ENCODE peak calls at places on chromosomes 3 and 15, in eight cellular contexts. X is HCT116, R is K562, Q is suprapubic skin, D is Panc1, K is sigmoid colon, B is breast epithelium, J is GM23338. U is an unnamed sample. For H3K27me3, the result is how much of the 10 kb centered on the place peaks cover.

GRCh38 chr3:173733029-173733652 is 335.6 kb downstream of the NLGN1 start:
- DNase-seq in R (peak), K (no peak), Q (no peak), B (no peak), D (no peak), J (peak), X (peak), U (no peak)

GRCh38 chr15:99925661-99926461 is 192.6 kb upstream of the LYSMD4 start:
- DNase-seq in D (no peak), X (peak), R (peak), B (peak), K (peak), Q (no peak), J (peak), U (peak)

GRCh38 chr3:50564321-50564720 is 3.2 kb downstream of the C3orf18 start:
- DNase-seq in D (no peak), Q (no peak), K (no peak), R (no peak), X (no peak), B (no peak), J (no peak), U (no peak)

GRCh38 chr3:138944136-138944658 is 2.7 kb downstream of the FOXL2 start:
- DNase-seq in R (peak), X (no peak), Q (peak), D (no peak), K (no peak), B (no peak), J (peak), U (no peak)

GRCh38 chr15:100349696-100350433 is 8.1 kb upstream of the ADAMTS17 start:
- DNase-seq in D (peak), B (peak), R (peak), J (peak), Q (peak), K (peak), X (peak), U (peak)

GRCh38 chr15:64426845-64427465 is 33.4 kb upstream of the ZNF609 start:
- DNase-seq in X (peak), R (no peak), D (peak), K (no peak), J (peak), Q (no peak), B (no peak), U (no peak)

GRCh38 chr15:45892182-45892581 is 257.4 kb downstream of the SQOR start:
- DNase-seq in K (no peak), D (no peak), J (no peak), B (no peak), R (no peak), Q (no peak), X (no peak), U (no peak)

GRCh38 chr3:14989943-14990753 is 42.8 kb downstream of the NR2C2 start:
- DNase-seq in K (no peak), J (peak), Q (no peak), X (no peak), D (no peak), B (no peak), R (no peak), U (no peak)

GRCh38 chr3:172467170-172467824 is 19.0 kb upstream of the GHSR start:
- DNase-seq in J (no peak), D (no peak), K (no peak), Q (no peak), B (no peak), X (peak), R (peak), U (no peak)

GRCh38 chr15:49423906-49424520 is 971 bp downstream of the FGF7 start:
- DNase-seq in D (no peak), K (no peak), B (no peak), J (no peak), X (no peak), R (no peak), Q (no peak), U (no peak)

GRCh38 chr3:129485681-129486056 is 42.8 kb upstream of the RHO start:
- DNase-seq in K (peak), R (no peak), X (no peak), J (no peak), Q (peak), B (peak), D (no peak), U (peak)

GRCh38 chr3:190038050-190038631 is 82.6 kb downstream of the P3H2 start:
- DNase-seq in B (peak), D (no peak), R (no peak), X (peak), Q (no peak), K (peak), J (no peak), U (peak)

GRCh38 chr15:68559342-68560310 is 19.2 kb upstream of the CORO2B start:
- DNase-seq in B (peak), X (peak), K (peak), D (peak), R (peak), Q (peak), J (peak), U (peak)

GRCh38 chr3:39267631-39268553 is 11.9 kb downstream of the CX3CR1 start:
- DNase-seq in J (no peak), B (no peak), R (peak), K (no peak), X (no peak), D (no peak), Q (no peak), U (no peak)

GRCh38 chr15:56052389-56053045 is 59.1 kb upstream of the NEDD4 start:
- DNase-seq in R (peak), Q (no peak), D (peak), K (no peak), X (peak), J (peak), B (no peak), U (no peak)

GRCh38 chr15:44101944-44102343 is 93.1 kb downstream of the FRMD5 start:
- DNase-seq in X (no peak), K (no peak), J (no peak), R (no peak), B (no peak), Q (no peak), D (no peak), U (no peak)

GRCh38 chr3:94596141-94596540 is 533.3 kb downstream of the NSUN3 start:
- DNase-seq in K (no peak), J (no peak), X (no peak), D (no peak), B (no peak), R (no peak), Q (no peak), U (no peak)

GRCh38 chr15:95953032-95953431 is 377.5 kb upstream of the NR2F2 start:
- DNase-seq in R (peak), K (no peak), D (no peak), B (no peak), J (no peak), Q (no peak), X (no peak), U (no peak)

GRCh38 chr3:13081603-13082360 is 8.6 kb upstream of the IQSEC1 start:
- DNase-seq in R (peak), Q (no peak), K (no peak), X (no peak), J (no peak), D (no peak), B (no peak), U (no peak)

GRCh38 chr3:180181387-180181786 is 144.7 kb upstream of the PEX5L start:
- DNase-seq in R (no peak), Q (no peak), J (no peak), D (no peak), B (no peak), X (no peak), K (no peak), U (no peak)

GRCh38 chr3:43372809-43373587 is 86.7 kb downstream of the SNRK start:
- DNase-seq in D (no peak), J (peak), K (no peak), Q (no peak), X (no peak), R (no peak), B (no peak), U (no peak)

GRCh38 chr3:122488262-122488973 is 26.3 kb downstream of the KPNA1 start:
- DNase-seq in K (no peak), D (no peak), B (no peak), R (no peak), X (no peak), J (no peak), Q (no peak), U (no peak)

GRCh38 chr15:40338921-40339620 is 1.7 kb downstream of the CCDC9B start:
- DNase-seq in D (no peak), X (peak), R (no peak), J (no peak), B (no peak), Q (no peak), K (peak), U (peak)

GRCh38 chr3:180199396-180199795 is 162.7 kb upstream of the PEX5L start:
- DNase-seq in J (no peak), X (no peak), B (no peak), K (no peak), D (no peak), R (no peak), Q (no peak), U (no peak)

GRCh38 chr15:59456114-59456513 is 18.1 kb downstream of the FAM81A start:
- DNase-seq in J (no peak), B (no peak), K (no peak), X (peak), R (no peak), Q (no peak), D (no peak), U (peak)

GRCh38 chr3:127788436-127788835 is 33.9 kb downstream of the MGLL start:
- DNase-seq in K (peak), J (no peak), D (no peak), Q (peak), X (no peak), R (no peak), B (no peak), U (no peak)

GRCh38 chr15:80706161-80706560 is 11.1 kb downstream of the ABHD17C start:
- DNase-seq in D (no peak), B (no peak), K (no peak), X (no peak), J (peak), Q (no peak), R (no peak), U (no peak)

GRCh38 chr15:67880651-67881182 is 40.9 kb upstream of the RNU6-1 start:
- DNase-seq in D (no peak), J (no peak), Q (no peak), R (peak), K (no peak), X (no peak), B (no peak), U (no peak)

GRCh38 chr3:27311400-27311799 is 57.8 kb downstream of the NEK10 start:
- DNase-seq in Q (no peak), J (peak), K (no peak), D (peak), R (no peak), B (no peak), X (peak), U (no peak)

GRCh38 chr3:184261270-184262165 is at the start of gene CAMK2N2:
- DNase-seq in Q (no peak), D (no peak), K (no peak), R (peak), B (no peak), J (peak), X (no peak), U (peak)

GRCh38 chr15:101089579-101090459 is 162.0 kb downstream of the CHSY1 start:
- DNase-seq in Q (no peak), X (no peak), J (no peak), B (no peak), R (no peak), D (no peak), K (no peak), U (no peak)

GRCh38 chr3:24156466-24156865 is 211.4 kb downstream of the NR1D2 start:
- DNase-seq in K (no peak), Q (no peak), B (no peak), D (no peak), X (peak), R (peak), J (no peak), U (no peak)

GRCh38 chr15:38072507-38073277 is 138.3 kb downstream of the TMCO5A start:
- DNase-seq in X (peak), D (no peak), K (peak), J (peak), B (peak), R (peak), Q (peak), U (peak)
- TF ChIP-seq CTCF in X (no peak), D (peak), K (no peak), J (peak), B (no peak), R (peak), Q (no peak), U (peak)

DNA sequence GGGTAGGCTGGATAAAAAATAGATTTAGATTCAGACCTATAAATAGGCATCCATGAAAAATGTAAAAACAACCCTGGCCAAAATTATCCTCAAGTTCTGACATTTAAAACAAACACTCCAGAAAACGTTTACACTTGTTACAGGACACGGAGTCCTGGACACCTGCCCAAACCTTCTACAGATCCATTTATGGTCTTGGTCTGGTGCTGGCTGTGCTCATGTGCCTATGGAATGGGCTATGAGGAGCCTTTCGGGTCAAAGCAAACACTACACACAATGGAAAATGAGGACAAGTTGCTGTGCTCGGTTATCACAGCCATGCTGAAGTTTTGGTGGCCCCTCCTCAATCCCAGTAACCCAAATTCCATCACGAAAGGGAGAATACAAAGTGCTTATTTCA is 108.1 kb downstream of the PDZRN3 start:
- DNase-seq in X (no peak), Q (no peak), D (no peak), B (no peak), K (peak), J (no peak), R (no peak), U (peak)
- H3K27me3 ChIP-seq in X (under half), Q (under half), D (under half), B (under half), K (under half), J (under half), R (under half), U (under half)

GRCh38 chr15:47670365-47670764 is 46.9 kb upstream of the SEMA6D start:
- DNase-seq in D (no peak), J (no peak), B (no peak), R (no peak), Q (no peak), X (no peak), K (no peak), U (no peak)
- TF ChIP-seq POLR2AphosphoS5 in D (no peak), J (no peak), B (no peak), R (no peak), Q (no peak), X (no peak), K (no peak), U (no peak)

GRCh38 chr15:78951841-78952238 is 7.0 kb upstream of the CTSH start:
- DNase-seq in K (no peak), Q (no peak), X (no peak), D (peak), B (no peak), J (no peak), R (no peak), U (no peak)

GRCh38 chr15:78950343-78950742 is 5.5 kb upstream of the CTSH start:
- DNase-seq in J (no peak), Q (no peak), R (no peak), X (no peak), K (no peak), B (no peak), D (no peak), U (no peak)

GRCh38 chr15:78947506-78947905 is 2.7 kb upstream of the CTSH start:
- DNase-seq in B (no peak), Q (no peak), X (no peak), D (no peak), J (no peak), R (no peak), K (no peak), U (no peak)

GRCh38 chr15:78949461-78949860 is 4.6 kb upstream of the CTSH start:
- DNase-seq in B (no peak), J (no peak), D (no peak), Q (no peak), K (no peak), R (no peak), X (no peak), U (no peak)

DNA sequence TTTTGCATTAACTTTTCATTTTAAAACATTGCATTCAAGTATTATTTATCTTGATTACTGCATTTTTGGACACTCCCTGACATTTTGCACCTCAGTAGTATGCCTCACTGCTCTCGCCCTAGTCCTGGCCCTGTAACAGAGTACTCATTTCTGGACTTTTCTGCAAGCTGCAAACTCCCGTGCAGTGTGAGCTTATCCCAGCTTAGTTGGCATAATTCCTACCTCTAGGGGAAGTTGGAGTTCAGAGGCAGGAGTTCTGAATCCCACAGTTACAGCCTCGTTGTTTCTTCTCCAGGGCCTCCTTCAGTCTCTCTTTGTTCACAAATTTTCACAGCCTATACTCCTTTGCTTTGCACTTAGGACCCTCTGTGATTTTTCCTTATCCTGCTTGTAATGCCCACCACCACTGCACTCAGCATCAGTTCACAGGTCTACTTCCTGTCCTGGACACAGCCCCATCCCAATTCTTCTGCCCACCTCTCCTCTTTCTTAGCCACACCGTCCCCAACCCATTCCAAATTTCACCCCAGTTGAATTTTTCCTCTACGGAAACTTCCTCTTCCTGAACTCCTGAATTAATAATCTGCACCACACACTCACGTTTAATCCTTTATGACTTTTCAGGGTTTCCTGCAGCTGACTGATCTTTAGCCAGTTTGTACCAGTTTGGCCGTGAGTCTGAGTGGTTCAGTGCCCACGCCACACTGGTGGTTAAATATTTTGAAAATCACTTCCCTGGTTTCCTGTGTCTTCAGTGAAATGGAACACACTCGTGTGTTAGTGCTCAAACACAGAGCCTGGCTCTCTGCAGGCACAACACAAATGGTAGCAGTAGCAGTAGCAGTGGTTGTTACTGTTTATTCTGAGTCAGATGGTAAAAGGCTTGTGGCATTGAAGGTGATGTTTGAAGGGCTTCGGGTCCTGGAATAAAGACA is 6.3 kb upstream of the CTSH start:
- DNase-seq in J (no peak), K (no peak), Q (no peak), R (no peak), B (no peak), D (peak), X (no peak), U (no peak)
- TF ChIP-seq CTCF in J (peak), K (no peak), Q (no peak), R (no peak), B (no peak), D (no peak), X (no peak), U (no peak)

GRCh38 chr3:57164217-57164605 is 942 bp downstream of the IL17RD start:
- DNase-seq in Q (no peak), J (no peak), D (no peak), K (no peak), R (no peak), X (no peak), B (peak), U (peak)
- H3K27me3 ChIP-seq in Q (under half), J (under half), D (under half), K (under half), R (under half), X (under half), B (under half), U (under half)

DNA sequence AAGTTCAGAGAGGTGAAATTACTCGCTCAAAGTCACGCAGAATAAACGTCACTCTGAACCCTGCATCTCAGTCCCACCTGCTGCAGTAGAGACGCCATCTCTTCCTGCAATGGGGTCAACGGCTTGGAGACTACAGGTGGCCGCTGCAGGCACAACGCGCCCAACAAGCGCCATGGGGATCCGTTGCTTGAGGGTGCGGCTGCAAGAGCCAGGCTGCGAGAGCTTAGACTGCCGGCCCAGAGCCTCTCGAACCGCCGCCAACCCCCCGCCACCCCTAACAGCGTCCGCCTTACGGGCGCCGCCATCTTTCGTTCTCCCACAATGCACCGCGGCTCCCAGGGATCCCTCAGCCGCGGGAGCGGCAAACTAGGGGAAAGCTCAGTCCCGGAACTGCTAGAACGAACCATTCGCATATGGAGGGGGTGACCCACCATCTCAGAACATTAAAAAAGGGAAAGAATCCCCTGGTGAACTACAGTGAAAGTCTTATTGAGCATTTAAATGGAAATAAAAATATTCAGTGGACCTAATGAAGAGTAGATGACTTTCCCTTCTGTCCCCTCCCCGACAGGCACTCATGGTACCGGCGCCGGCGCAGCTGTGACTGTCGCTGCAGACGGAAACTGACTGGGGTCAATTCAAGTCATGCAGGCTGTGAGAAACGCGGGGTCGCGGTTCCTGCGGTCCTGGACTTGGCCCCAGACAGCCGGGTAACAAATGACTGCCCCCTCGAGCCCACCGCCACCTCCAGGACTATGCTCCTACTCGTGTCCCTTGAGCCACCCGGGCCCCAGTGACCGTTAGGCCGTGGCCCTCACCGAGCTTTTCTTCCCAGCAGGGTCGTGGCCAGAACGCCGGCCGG is at the start of the genes MRPL46 and MRPS11:
- DNase-seq in D (peak), B (peak), J (peak), K (peak), X (peak), Q (peak), R (peak), U (peak)
- TF ChIP-seq POLR2AphosphoS5 in D (peak), B (peak), J (peak), K (peak), X (peak), Q (no peak), R (peak), U (peak)

DNA sequence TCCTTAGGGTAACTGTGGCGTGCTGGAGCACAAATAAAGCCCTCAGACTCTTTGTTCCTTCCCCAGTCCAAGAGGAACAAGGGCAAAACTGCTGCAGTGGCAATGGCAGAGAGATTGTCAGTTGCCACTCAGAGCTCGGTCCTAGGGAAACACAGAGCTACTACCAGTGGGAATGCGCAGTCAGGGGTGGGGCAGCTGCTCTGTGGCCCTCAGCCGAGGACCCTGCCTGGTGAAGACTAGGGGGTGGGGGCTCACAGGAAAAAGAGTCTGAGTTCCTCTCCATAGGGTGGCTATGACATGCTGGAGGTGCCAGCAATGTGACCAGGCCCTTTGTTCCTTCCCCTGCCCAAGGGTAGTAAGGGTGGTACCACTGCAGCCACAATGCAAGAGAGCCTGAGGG is 43.8 kb downstream of the TMCO5A start:
- DNase-seq in Q (no peak), X (no peak), J (no peak), R (no peak), K (no peak), B (no peak), D (no peak), U (no peak)
- TF ChIP-seq CTCF in Q (no peak), X (no peak), J (no peak), R (no peak), K (no peak), B (no peak), D (no peak), U (no peak)

U was measured in transverse colon.